ENCODE peak calls at places on chromosome 1, in seven cellular contexts. Z is HepG2, L is K562, J is H1, H is HCT116, V is SK-N-SH, N is GM12878. S is an unnamed sample.
A peak's percentile ranks its signal among the peaks of the same experiment; 100 is the strongest.

GRCh38 chr1:6365047-6365446 is 28.5 kb downstream of the ACOT7 start:
- DNase-seq in L (no peak), H (no peak), J (no peak), N (no peak), V (no peak), Z (no peak), S (no peak)

GRCh38 chr1:198919667-198920398 is 281.0 kb downstream of the PTPRC start:
- DNase-seq in H (no peak), V (no peak), N (no peak), J (no peak), L (no peak), Z (no peak), S (no peak)

GRCh38 chr1:54997711-54997986 is 1.1 kb upstream of the BSND start:
- DNase-seq in J (no peak), H (no peak), V (no peak), N (no peak), Z (no peak), L (no peak), S (no peak)

GRCh38 chr1:20359451-20360330 is 69.0 kb downstream of the VWA5B1 start:
- DNase-seq in H (peak; percentile 19), N (no peak), L (no peak), J (no peak), V (no peak), Z (no peak), S (no peak)

GRCh38 chr1:42740756-42741580 is 932 bp upstream of the CLDN19 start:
- DNase-seq in H (no peak), J (no peak), V (peak; percentile 25), N (no peak), Z (peak; percentile 44), L (no peak), S (no peak)

GRCh38 chr1:165080253-165080896 is 276.1 kb downstream of the LMX1A start:
- DNase-seq in L (no peak), V (no peak), J (no peak), N (no peak), H (no peak), Z (no peak), S (no peak)

GRCh38 chr1:11058595-11059165 is 1.1 kb downstream of the SRM start:
- DNase-seq in Z (no peak), V (peak; percentile 48), L (peak; percentile 37), H (no peak), N (no peak), J (no peak), S (peak; percentile 41)

GRCh38 chr1:16969057-16969609 is 11.3 kb downstream of the MFAP2 start:
- DNase-seq in V (no peak), H (no peak), N (no peak), J (no peak), L (no peak), Z (no peak), S (no peak)

GRCh38 chr1:215888159-215888558 is 321.1 kb downstream of the KCTD3 start:
- DNase-seq in J (no peak), H (no peak), Z (no peak), N (no peak), L (no peak), V (no peak), S (peak; percentile 66)

GRCh38 chr1:1033731-1034437 is 14.0 kb downstream of the AGRN start:
- DNase-seq in V (peak; percentile 72), J (no peak), N (no peak), H (no peak), Z (no peak), L (no peak), S (no peak)

GRCh38 chr1:62321438-62321837 is 2.2 kb upstream of the KANK4 start:
- DNase-seq in Z (no peak), L (no peak), H (peak; percentile 39), V (no peak), J (no peak), N (no peak), S (no peak)

GRCh38 chr1:186295980-186296379 is 79.1 kb downstream of the TPR start:
- DNase-seq in L (no peak), Z (peak; percentile 55), H (no peak), J (no peak), N (no peak), V (no peak), S (no peak)

GRCh38 chr1:156586892-156587477 is 4.6 kb upstream of the NAXE start:
- DNase-seq in L (no peak), J (no peak), H (no peak), N (no peak), V (no peak), Z (no peak), S (no peak)

GRCh38 chr1:92747735-92748134 is 37.2 kb downstream of the EVI5 start:
- DNase-seq in J (no peak), V (no peak), H (no peak), L (no peak), N (no peak), Z (no peak), S (no peak)

GRCh38 chr1:101308935-101309333 is 72.1 kb downstream of the S1PR1 start:
- DNase-seq in Z (no peak), J (no peak), V (no peak), H (no peak), L (no peak), N (no peak), S (no peak)

GRCh38 chr1:226625326-226625725 is 76.8 kb downstream of the STUM start:
- DNase-seq in L (no peak), H (no peak), Z (no peak), N (no peak), V (no peak), J (no peak), S (no peak)

GRCh38 chr1:91383461-91383860 is 21.2 kb downstream of the HFM1 start:
- DNase-seq in L (no peak), Z (no peak), N (no peak), V (no peak), H (no peak), J (no peak), S (no peak)

GRCh38 chr1:21175324-21175669 is 1.4 kb downstream of the EIF4G3 start:
- DNase-seq in L (no peak), J (no peak), H (no peak), N (no peak), Z (no peak), V (peak; percentile 20), S (no peak)

GRCh38 chr1:224264321-224264720 is 65.7 kb downstream of the NVL start:
- DNase-seq in V (no peak), H (no peak), J (no peak), N (no peak), L (no peak), Z (no peak), S (no peak)

GRCh38 chr1:10536133-10536768 is 61.5 kb downstream of the PEX14 start:
- DNase-seq in J (no peak), V (no peak), N (no peak), Z (no peak), H (no peak), L (no peak), S (no peak)

GRCh38 chr1:176795929-176796328 is 333.0 kb downstream of the PAPPA2 start:
- DNase-seq in J (no peak), N (no peak), Z (no peak), L (no peak), H (no peak), V (no peak), S (no peak)

GRCh38 chr1:72606216-72606615 is 323.9 kb upstream of the NEGR1 start:
- DNase-seq in N (no peak), Z (no peak), V (no peak), L (no peak), J (no peak), H (no peak), S (no peak)
- TF ChIP-seq JUND in N (no peak), Z (no peak), V (no peak), L (no peak), J (no peak), H (no peak), S (no peak)

DNA sequence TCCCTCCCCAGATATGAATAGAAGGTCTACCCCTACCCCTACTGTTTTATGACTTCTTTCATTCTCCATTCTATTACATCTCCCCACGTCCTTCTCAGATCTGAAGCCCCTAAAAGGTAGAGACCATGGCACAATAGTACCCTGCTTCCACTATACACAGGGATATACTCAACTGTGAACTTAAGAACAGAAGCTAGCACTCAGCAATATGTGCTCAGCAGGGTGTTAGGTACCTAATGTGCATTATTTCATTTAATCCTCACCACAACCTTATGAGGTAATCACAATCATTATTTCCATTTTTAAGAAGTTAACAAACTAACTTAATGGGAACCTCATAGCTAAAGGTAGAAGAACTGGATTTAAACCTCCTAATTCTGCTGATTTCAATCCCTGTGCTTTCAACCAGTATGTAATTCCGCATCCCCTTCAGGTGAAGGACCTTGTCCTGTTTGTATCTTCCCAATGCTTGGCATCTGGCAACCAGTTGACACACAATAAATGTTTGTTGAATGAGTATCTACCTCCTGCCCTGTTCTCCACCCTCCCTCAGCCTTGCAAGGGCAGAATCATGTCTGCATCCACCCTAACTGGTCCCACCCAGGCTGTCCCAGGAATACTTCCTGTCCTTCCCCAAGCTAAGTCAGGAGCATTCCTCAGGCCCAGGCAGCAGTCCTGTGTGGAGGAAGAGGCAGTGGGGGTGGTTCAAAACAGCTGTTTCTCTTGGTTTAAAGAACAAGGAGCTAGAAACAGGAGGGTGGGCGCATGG is 6.5 kb downstream of the DENND2D start:
- DNase-seq in L (no peak), J (no peak), H (no peak), N (no peak), Z (no peak), V (no peak), S (no peak)
- TF ChIP-seq JUND in L (no peak), J (no peak), H (no peak), N (no peak), Z (no peak), V (no peak), S (no peak)

GRCh38 chr1:233446935-233447334 is 119.4 kb downstream of the MAP3K21 start:
- DNase-seq in N (no peak), V (no peak), L (no peak), Z (no peak), J (no peak), H (no peak), S (no peak)

GRCh38 chr1:233444484-233444883 is 117.0 kb downstream of the MAP3K21 start:
- DNase-seq in N (no peak), V (no peak), L (no peak), H (no peak), Z (no peak), J (no peak), S (no peak)

GRCh38 chr1:233445737-233446136 is 118.2 kb downstream of the MAP3K21 start:
- DNase-seq in L (no peak), J (no peak), H (no peak), N (no peak), V (no peak), Z (no peak), S (no peak)

GRCh38 chr1:233443040-233443439 is 115.5 kb downstream of the MAP3K21 start:
- DNase-seq in V (no peak), N (no peak), L (no peak), Z (no peak), J (no peak), H (no peak), S (no peak)

DNA sequence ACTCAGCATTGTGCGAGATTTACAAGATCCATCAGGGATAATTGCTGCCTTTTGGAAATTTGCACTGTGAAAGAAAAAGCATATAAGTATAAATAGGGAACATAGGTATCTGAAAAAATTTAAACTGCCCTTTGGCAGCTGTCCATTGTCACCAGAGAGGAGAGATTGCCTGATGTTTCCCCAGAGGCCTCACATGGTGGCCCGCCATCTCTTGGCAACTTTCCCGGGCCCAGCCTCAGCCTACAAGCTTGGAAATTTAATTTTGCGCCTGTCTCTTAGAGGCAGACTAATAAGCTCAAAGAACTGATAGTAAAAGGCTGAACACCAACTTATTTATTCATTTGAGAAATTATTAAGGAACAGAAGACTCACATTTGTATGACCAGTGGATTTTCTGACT is 120.8 kb downstream of the MAP3K21 start:
- DNase-seq in Z (no peak), H (no peak), V (peak; percentile 67), L (no peak), J (no peak), N (no peak), S (no peak)
- TF ChIP-seq JUND in Z (no peak), H (no peak), V (no peak), L (no peak), J (no peak), N (no peak), S (no peak)

GRCh38 chr1:58928514-58928913 is 144.7 kb upstream of the JUN start:
- DNase-seq in Z (no peak), N (no peak), V (no peak), J (peak; percentile 17), L (peak; percentile 39), H (no peak), S (no peak)
- TF ChIP-seq JUND in Z (no peak), N (no peak), V (no peak), J (no peak), L (peak; percentile 73), H (no peak), S (no peak)

S was measured in T47D.